ENCODE peak calls at places on chromosomes 5 and 9, in nine cellular contexts. G is PC-3; R is nephron progenitor cell; X is progenitor cell of endocrine pancreas; E is GM23338; L is IMR-90; D is tibial artery; B is endothelial cell; A is CD8-positive, alpha-beta T cell. T is an unnamed sample.

GRCh38 chr5:60340965-60341471 is 358.9 kb downstream of the DEPDC1B start:
- DNase-seq in B (no peak), X (no peak), G (no peak), R (no peak), E (no peak), D (no peak), A (no peak), L (no peak), T (no peak)

GRCh38 chr9:89863837-89864236 is 259.0 kb downstream of the GADD45G start:
- DNase-seq in A (no peak), B (no peak), E (no peak), D (peak), L (no peak), X (no peak), G (no peak), R (no peak), T (peak)

GRCh38 chr9:123742009-123742767 is 187.7 kb downstream of the DENND1A start:
- DNase-seq in L (peak), X (no peak), A (no peak), B (no peak), R (no peak), D (peak), E (no peak), G (no peak), T (no peak)

GRCh38 chr5:149299451-149300054 is 27.9 kb downstream of the AFAP1L1 start:
- DNase-seq in X (no peak), R (no peak), E (no peak), A (no peak), G (no peak), L (no peak), D (no peak), B (no peak), T (no peak)

GRCh38 chr5:126369995-126370731 is 53.0 kb upstream of the GRAMD2B start:
- DNase-seq in A (no peak), X (no peak), E (peak), D (no peak), L (peak), G (peak), B (no peak), R (no peak), T (no peak)

GRCh38 chr9:124218438-124219289 is 39.1 kb upstream of the NEK6 start:
- DNase-seq in R (no peak), G (peak), D (peak), B (no peak), A (no peak), L (peak), E (no peak), X (no peak), T (no peak)

GRCh38 chr5:51226420-51226735 is 156.9 kb upstream of the ISL1 start:
- DNase-seq in B (no peak), X (peak), R (peak), E (peak), A (no peak), L (no peak), G (no peak), D (no peak), T (no peak)

GRCh38 chr5:17229308-17229707 is 11.9 kb downstream of the BASP1 start:
- DNase-seq in D (no peak), L (no peak), X (no peak), G (no peak), A (no peak), E (no peak), B (no peak), R (no peak), T (no peak)

GRCh38 chr9:97501177-97501971 is at the start of gene TMOD1:
- DNase-seq in G (peak), R (peak), X (peak), B (peak), L (peak), A (peak), D (peak), E (peak), T (peak)

GRCh38 chr5:21142791-21143190 is 1154.8 kb upstream of the CDH18 start:
- DNase-seq in R (no peak), L (no peak), A (no peak), E (no peak), D (no peak), X (no peak), G (no peak), B (no peak), T (no peak)

GRCh38 chr9:72954431-72955420 is 1.9 kb upstream of the ALDH1A1 start:
- DNase-seq in B (no peak), A (no peak), L (no peak), E (no peak), G (no peak), X (no peak), R (no peak), D (peak), T (no peak)

GRCh38 chr5:15440434-15440833 is 59.5 kb upstream of the FBXL7 start:
- DNase-seq in E (peak), R (no peak), L (no peak), G (no peak), A (no peak), B (no peak), X (no peak), D (no peak), T (no peak)

GRCh38 chr9:37760416-37761165 is 7.0 kb downstream of the TRMT10B start:
- DNase-seq in A (no peak), R (no peak), G (peak), L (peak), X (no peak), D (no peak), B (no peak), E (no peak), T (no peak)

GRCh38 chr5:147835386-147835798 is 3.9 kb upstream of the SPINK1 start:
- DNase-seq in L (no peak), X (no peak), A (no peak), E (no peak), R (no peak), D (no peak), G (peak), B (no peak), T (no peak)

GRCh38 chr9:18692962-18693361 is 219.0 kb downstream of the ADAMTSL1 start:
- DNase-seq in E (no peak), L (no peak), X (no peak), D (no peak), R (no peak), G (no peak), B (no peak), A (no peak), T (no peak)

GRCh38 chr9:73151653-73152382 is at the start of gene ANXA1:
- DNase-seq in A (no peak), B (no peak), G (peak), D (no peak), L (peak), X (no peak), E (peak), R (no peak), T (no peak)

GRCh38 chr9:90998573-90998972 is 197.0 kb downstream of the SYK start:
- DNase-seq in D (no peak), B (no peak), R (no peak), E (no peak), G (peak), L (no peak), A (no peak), X (no peak), T (no peak)

GRCh38 chr9:89116064-89116817 is 62.4 kb downstream of the SHC3 start:
- DNase-seq in D (no peak), X (no peak), L (peak), E (no peak), A (no peak), R (no peak), G (no peak), B (no peak), T (no peak)

GRCh38 chr5:101678494-101679193 is 617.4 kb downstream of the SLCO4C1 start:
- DNase-seq in E (peak), A (peak), B (peak), X (peak), D (no peak), R (peak), L (peak), G (peak), T (peak)

GRCh38 chr5:1851290-1851934 is 31.3 kb downstream of the IRX4 start:
- DNase-seq in R (peak), B (no peak), D (no peak), G (no peak), E (peak), A (no peak), L (no peak), X (no peak), T (no peak)

GRCh38 chr5:57094753-57095683 is 78.8 kb upstream of the GPBP1 start:
- DNase-seq in L (no peak), X (no peak), E (peak), G (peak), R (no peak), B (peak), D (no peak), A (no peak), T (peak)

GRCh38 chr5:168947212-168947868 is 353.6 kb downstream of the SLIT3 start:
- DNase-seq in L (peak), A (no peak), D (no peak), B (peak), R (peak), E (peak), G (peak), X (peak), T (peak)

GRCh38 chr5:80326468-80326867 is 6.7 kb downstream of the SPZ1 start:
- DNase-seq in B (no peak), D (no peak), E (no peak), A (no peak), X (no peak), R (no peak), L (no peak), G (no peak), T (no peak)

GRCh38 chr5:32713396-32714381 is 2.6 kb downstream of the NPR3 start:
- DNase-seq in L (peak), R (peak), D (peak), E (peak), G (peak), A (no peak), B (peak), X (peak), T (peak)

GRCh38 chr9:89654025-89654662 is 49.3 kb downstream of the GADD45G start:
- DNase-seq in G (no peak), L (no peak), X (no peak), R (no peak), A (no peak), B (no peak), E (no peak), D (no peak), T (no peak)

GRCh38 chr9:89445801-89446228 is 52.1 kb downstream of the SEMA4D start:
- DNase-seq in L (no peak), G (no peak), B (no peak), R (no peak), A (no peak), E (no peak), D (no peak), X (no peak), T (no peak)

GRCh38 chr9:113541019-113541900 is 77.7 kb downstream of the RGS3 start:
- DNase-seq in B (no peak), R (peak), D (peak), G (peak), E (peak), X (no peak), L (peak), A (no peak), T (peak)

GRCh38 chr5:100647461-100648230 is 112.5 kb downstream of the FAM174A start:
- DNase-seq in E (peak), X (no peak), D (no peak), A (no peak), B (no peak), L (no peak), G (peak), R (peak), T (no peak)

GRCh38 chr9:124037790-124038189 is 26.2 kb downstream of the LHX2 start:
- DNase-seq in D (no peak), L (no peak), A (no peak), R (no peak), B (no peak), X (no peak), G (no peak), E (peak), T (no peak)

GRCh38 chr9:88180084-88180765 is 42.0 kb upstream of the SPATA31C2 start:
- DNase-seq in R (no peak), E (no peak), L (no peak), B (no peak), G (peak), D (no peak), A (no peak), X (no peak), T (no peak)

GRCh38 chr9:13446261-13446660 is 166.8 kb upstream of the MPDZ start:
- DNase-seq in B (no peak), G (no peak), R (no peak), L (no peak), X (no peak), E (no peak), D (no peak), A (no peak), T (no peak)

GRCh38 chr9:13445123-13445522 is 165.6 kb upstream of the MPDZ start:
- DNase-seq in A (no peak), D (no peak), L (no peak), R (no peak), X (no peak), E (no peak), B (no peak), G (no peak), T (no peak)

GRCh38 chr9:13447551-13448422 is 168.3 kb upstream of the MPDZ start:
- DNase-seq in G (no peak), X (no peak), L (no peak), B (peak), D (no peak), R (no peak), A (no peak), E (no peak), T (no peak)

GRCh38 chr9:13448482-13448881 is 169.0 kb upstream of the MPDZ start:
- DNase-seq in A (no peak), E (no peak), X (no peak), R (no peak), L (no peak), B (no peak), D (no peak), G (no peak), T (no peak)

GRCh38 chr9:13446935-13447334 is 167.4 kb upstream of the MPDZ start:
- DNase-seq in A (no peak), E (no peak), R (no peak), X (no peak), B (no peak), L (no peak), G (no peak), D (no peak), T (no peak)
- TF ChIP-seq CTCF in A (no peak), E (no peak), R (no peak), X (no peak), B (no peak), L (peak), G (no peak), D (peak), T (no peak)

DNA sequence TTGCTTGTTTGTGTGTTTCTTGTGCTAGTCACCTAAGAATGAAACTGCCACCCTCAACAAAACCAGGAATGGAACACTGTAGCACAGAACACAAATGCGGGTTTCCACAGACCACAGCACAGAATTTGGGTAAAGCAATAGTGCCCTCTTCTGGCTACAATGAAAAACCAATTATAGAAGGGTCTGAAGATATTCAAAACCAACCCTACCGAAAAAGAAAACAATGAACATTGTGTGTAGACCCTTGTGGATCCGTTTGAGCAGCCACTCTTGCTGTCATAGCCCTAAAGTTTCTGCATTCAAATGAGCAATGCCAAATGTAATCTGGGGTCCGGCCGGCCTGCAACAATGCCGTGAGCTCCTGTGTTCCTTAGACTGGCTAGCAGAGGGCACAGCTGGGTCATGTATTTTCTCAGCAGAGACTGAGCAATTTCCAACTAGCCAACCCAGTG is 8.3 kb upstream of the ENC1 start:
- DNase-seq in G (peak), D (no peak), X (no peak), B (no peak), R (peak), L (peak), E (peak), A (no peak), T (no peak)
- TF ChIP-seq CTCF in G (peak), D (peak), X (peak), B (peak), R (peak), L (peak), E (peak), A (peak), T (peak)

DNA sequence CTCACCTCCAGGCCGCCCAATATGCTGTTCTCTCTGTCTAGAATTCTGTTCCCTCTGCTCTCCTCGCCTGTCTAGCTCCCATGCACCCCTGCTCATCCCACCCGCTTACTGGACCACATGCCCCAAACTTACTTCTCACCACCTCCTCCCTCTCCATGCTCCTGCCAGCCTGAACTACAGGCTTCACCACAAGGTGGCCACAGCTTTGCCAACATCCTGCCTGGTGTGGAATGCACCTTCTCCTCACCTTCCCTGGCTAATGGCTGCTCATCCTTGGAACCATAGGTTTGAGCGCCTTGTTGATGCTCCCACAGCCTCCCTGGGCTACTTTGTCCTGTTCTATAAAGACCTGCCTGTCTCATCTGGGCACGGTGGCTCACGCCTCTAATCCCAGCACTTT is 9.6 kb downstream of the LAMC3 start:
- DNase-seq in E (peak), G (peak), X (no peak), D (no peak), R (no peak), L (no peak), B (no peak), A (no peak), T (no peak)
- TF ChIP-seq CTCF in E (peak), G (peak), X (peak), D (no peak), R (no peak), L (no peak), B (peak), A (no peak), T (no peak)

DNA sequence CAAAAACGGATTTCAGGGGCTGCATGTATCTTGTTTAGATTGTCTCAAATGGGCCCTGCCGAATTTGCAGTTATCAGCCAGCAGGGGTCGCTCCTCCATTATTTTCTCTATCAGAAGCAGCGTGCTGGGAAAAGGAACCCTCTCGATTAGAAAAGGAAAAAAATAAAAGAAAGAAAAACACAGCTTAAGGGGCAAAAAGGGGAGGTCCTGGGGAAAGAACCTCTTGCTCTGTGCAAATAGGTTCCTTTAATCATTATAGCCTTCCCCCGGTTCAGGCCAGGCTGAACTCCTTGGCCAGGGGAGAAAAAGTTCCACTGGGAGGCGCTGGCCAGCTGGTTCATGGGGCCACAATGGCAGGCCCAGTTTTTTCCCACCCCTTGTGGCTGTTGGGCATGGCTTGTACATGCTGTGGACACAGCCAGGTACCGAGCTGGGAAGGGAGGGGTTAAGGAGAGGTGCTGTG is 25.0 kb upstream of the CAPSL start:
- DNase-seq in D (no peak), A (no peak), G (peak), E (peak), X (no peak), B (no peak), R (peak), L (peak), T (no peak)
- TF ChIP-seq CTCF in D (no peak), A (no peak), G (peak), E (peak), X (peak), B (peak), R (peak), L (peak), T (peak)

GRCh38 chr5:153901449-153901848 is 137.3 kb downstream of the FAM114A2 start:
- DNase-seq in L (no peak), D (no peak), R (no peak), E (no peak), G (no peak), B (no peak), A (no peak), X (no peak), T (no peak)

GRCh38 chr5:153902026-153902425 is 136.7 kb downstream of the FAM114A2 start:
- DNase-seq in L (no peak), E (no peak), R (no peak), B (no peak), A (no peak), D (no peak), X (no peak), G (no peak), T (no peak)

GRCh38 chr5:153903321-153903720 is 135.4 kb downstream of the FAM114A2 start:
- DNase-seq in L (no peak), R (no peak), D (no peak), G (no peak), X (no peak), E (no peak), A (no peak), B (no peak), T (no peak)

GRCh38 chr5:153907170-153907775 is 131.4 kb downstream of the FAM114A2 start:
- DNase-seq in A (no peak), D (no peak), L (no peak), E (no peak), X (no peak), G (no peak), R (no peak), B (no peak), T (no peak)

GRCh38 chr5:153905214-153905613 is 133.5 kb downstream of the FAM114A2 start:
- DNase-seq in G (no peak), B (no peak), X (no peak), D (no peak), E (no peak), A (no peak), L (no peak), R (no peak), T (no peak)
- TF ChIP-seq CTCF in G (no peak), B (no peak), X (no peak), D (no peak), E (peak), A (no peak), L (peak), R (no peak), T (no peak)

DNA sequence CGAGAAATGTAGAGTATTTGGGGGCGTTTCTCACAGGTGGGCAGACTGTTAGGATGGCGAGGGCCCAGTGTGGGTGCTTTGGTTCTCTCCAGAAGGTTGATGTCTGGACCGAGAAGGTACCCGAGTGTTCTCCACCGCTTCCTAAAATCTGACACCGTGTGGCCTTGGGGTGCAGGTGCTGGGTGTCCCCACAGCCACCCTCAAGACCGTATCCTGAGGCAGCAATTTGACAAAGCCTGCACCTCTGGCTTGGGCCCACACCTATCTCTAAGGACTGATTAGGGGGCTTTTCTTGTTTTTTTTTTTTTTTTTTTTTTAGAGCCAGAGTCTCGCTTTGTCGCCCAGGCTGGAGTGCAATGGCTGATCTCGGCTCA is 1.3 kb downstream of the PPP1R26 start:
- DNase-seq in D (no peak), R (no peak), A (no peak), G (no peak), X (no peak), E (no peak), B (no peak), L (no peak), T (no peak)
- TF ChIP-seq CTCF in D (no peak), R (no peak), A (no peak), G (no peak), X (no peak), E (peak), B (no peak), L (no peak), T (no peak)

GRCh38 chr9:8542537-8542936 is 743.0 kb upstream of the DMAC1 start:
- DNase-seq in L (no peak), D (no peak), R (no peak), G (no peak), E (no peak), X (no peak), B (no peak), A (no peak), T (no peak)

GRCh38 chr9:8534828-8535227 is 735.2 kb upstream of the DMAC1 start:
- DNase-seq in R (no peak), D (no peak), L (no peak), E (no peak), G (no peak), X (no peak), B (no peak), A (no peak), T (no peak)

DNA sequence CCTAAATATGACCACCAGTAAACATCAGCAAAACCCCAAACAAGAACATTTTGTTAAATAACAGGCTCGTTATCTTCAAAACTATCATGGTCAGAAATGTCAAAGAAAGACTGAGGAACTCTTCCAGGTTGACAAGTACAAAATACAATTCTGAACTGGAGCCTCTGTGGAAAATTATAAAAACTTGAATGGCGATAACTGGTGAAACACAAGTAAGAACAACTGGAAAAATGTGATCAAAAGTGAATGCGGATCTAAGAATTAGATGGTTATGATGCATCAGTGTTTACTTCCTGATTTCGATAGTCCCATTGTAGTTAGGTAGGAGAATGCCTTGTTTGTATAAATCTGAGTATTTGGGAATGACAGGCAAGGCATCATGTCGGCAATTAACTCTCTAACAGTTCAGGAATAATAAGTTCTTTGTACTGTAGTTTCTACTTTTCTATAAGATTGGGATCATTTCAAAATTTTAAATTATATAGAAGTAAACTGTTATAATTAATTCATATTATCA is 740.2 kb upstream of the DMAC1 start:
- DNase-seq in B (no peak), R (no peak), A (no peak), G (no peak), L (no peak), E (no peak), D (no peak), X (no peak), T (no peak)
- TF ChIP-seq CTCF in B (no peak), R (no peak), A (no peak), G (no peak), L (no peak), E (no peak), D (no peak), X (no peak), T (no peak)

T was measured in glutamatergic neuron.